ENCODE peak calls at places on chromosomes 3 and 15, in five cellular contexts. One of them, this sample, is unnamed.

GRCh38 chr3:125381743-125382142 is 6.6 kb upstream of the ZNF148 start:
- DNase-seq in CD4-positive, CD25-positive, alpha-beta regulatory T cell: peak
- DNase-seq in GM06990: peak
- DNase-seq in epithelial cell of esophagus: peak
- DNase-seq in gastrocnemius medialis: no peak
- DNase-seq in this sample: peak

GRCh38 chr3:165196577-165197561 is 685 bp upstream of the SLITRK3 start:
- DNase-seq in epithelial cell of esophagus: no peak
- DNase-seq in GM06990: no peak
- DNase-seq in CD4-positive, CD25-positive, alpha-beta regulatory T cell: no peak
- DNase-seq in gastrocnemius medialis: no peak
- DNase-seq in this sample: no peak

GRCh38 chr15:100909582-100909981 is 9.6 kb upstream of the LRRK1 start:
- DNase-seq in gastrocnemius medialis: no peak
- DNase-seq in GM06990: no peak
- DNase-seq in CD4-positive, CD25-positive, alpha-beta regulatory T cell: no peak
- DNase-seq in epithelial cell of esophagus: no peak
- DNase-seq in this sample: no peak

GRCh38 chr3:114508208-114508607 is 214.4 kb downstream of the TIGIT start:
- DNase-seq in CD4-positive, CD25-positive, alpha-beta regulatory T cell: no peak
- DNase-seq in GM06990: no peak
- DNase-seq in gastrocnemius medialis: no peak
- DNase-seq in epithelial cell of esophagus: no peak
- DNase-seq in this sample: no peak

GRCh38 chr15:39434126-39434525 is 146.8 kb upstream of the THBS1 start:
- DNase-seq in gastrocnemius medialis: no peak
- DNase-seq in CD4-positive, CD25-positive, alpha-beta regulatory T cell: no peak
- DNase-seq in GM06990: no peak
- DNase-seq in epithelial cell of esophagus: no peak
- DNase-seq in this sample: no peak

GRCh38 chr15:41487802-41488201 is 5.9 kb upstream of the ITPKA start:
- DNase-seq in epithelial cell of esophagus: no peak
- DNase-seq in CD4-positive, CD25-positive, alpha-beta regulatory T cell: no peak
- DNase-seq in gastrocnemius medialis: no peak
- DNase-seq in GM06990: no peak
- DNase-seq in this sample: no peak

GRCh38 chr15:23415321-23415865 is 31.6 kb downstream of the GOLGA6L2 start:
- DNase-seq in GM06990: no peak
- DNase-seq in epithelial cell of esophagus: no peak
- DNase-seq in CD4-positive, CD25-positive, alpha-beta regulatory T cell: no peak
- DNase-seq in gastrocnemius medialis: no peak
- DNase-seq in this sample: no peak

GRCh38 chr3:127008236-127008635 is 25.3 kb downstream of the PLXNA1 start:
- DNase-seq in gastrocnemius medialis: no peak
- DNase-seq in epithelial cell of esophagus: no peak
- DNase-seq in CD4-positive, CD25-positive, alpha-beta regulatory T cell: no peak
- DNase-seq in GM06990: no peak
- DNase-seq in this sample: no peak

GRCh38 chr3:185330238-185330637 is 32.7 kb upstream of the MAP3K13 start:
- DNase-seq in epithelial cell of esophagus: no peak
- DNase-seq in CD4-positive, CD25-positive, alpha-beta regulatory T cell: no peak
- DNase-seq in GM06990: no peak
- DNase-seq in gastrocnemius medialis: no peak
- DNase-seq in this sample: no peak

GRCh38 chr3:64365877-64366276 is 140.6 kb upstream of the PRICKLE2 start:
- DNase-seq in CD4-positive, CD25-positive, alpha-beta regulatory T cell: no peak
- DNase-seq in GM06990: no peak
- DNase-seq in epithelial cell of esophagus: no peak
- DNase-seq in gastrocnemius medialis: no peak
- DNase-seq in this sample: no peak

GRCh38 chr15:70723124-70723427 is 40.3 kb downstream of the UACA start:
- DNase-seq in epithelial cell of esophagus: no peak
- DNase-seq in CD4-positive, CD25-positive, alpha-beta regulatory T cell: no peak
- DNase-seq in GM06990: no peak
- DNase-seq in gastrocnemius medialis: no peak
- DNase-seq in this sample: no peak

GRCh38 chr15:40357723-40358491 is at the start of gene DISP2:
- DNase-seq in CD4-positive, CD25-positive, alpha-beta regulatory T cell: peak
- DNase-seq in gastrocnemius medialis: peak
- DNase-seq in GM06990: peak
- DNase-seq in epithelial cell of esophagus: peak
- DNase-seq in this sample: peak

GRCh38 chr15:81291916-81292424 is 32.0 kb downstream of the STARD5 start:
- DNase-seq in epithelial cell of esophagus: no peak
- DNase-seq in gastrocnemius medialis: no peak
- DNase-seq in GM06990: no peak
- DNase-seq in CD4-positive, CD25-positive, alpha-beta regulatory T cell: no peak
- DNase-seq in this sample: no peak

GRCh38 chr3:170961616-170962400 is 53.4 kb upstream of the EIF5A2 start:
- DNase-seq in gastrocnemius medialis: no peak
- DNase-seq in CD4-positive, CD25-positive, alpha-beta regulatory T cell: peak
- DNase-seq in epithelial cell of esophagus: peak
- DNase-seq in GM06990: no peak
- DNase-seq in this sample: peak

GRCh38 chr3:160695906-160696305 is 18.9 kb downstream of the ARL14 start:
- DNase-seq in GM06990: no peak
- DNase-seq in CD4-positive, CD25-positive, alpha-beta regulatory T cell: no peak
- DNase-seq in gastrocnemius medialis: no peak
- DNase-seq in epithelial cell of esophagus: no peak
- DNase-seq in this sample: no peak

GRCh38 chr3:187507905-187508304 is 139.7 kb downstream of the RTP4 start:
- DNase-seq in epithelial cell of esophagus: no peak
- DNase-seq in CD4-positive, CD25-positive, alpha-beta regulatory T cell: no peak
- DNase-seq in GM06990: no peak
- DNase-seq in gastrocnemius medialis: no peak
- DNase-seq in this sample: no peak

DNA sequence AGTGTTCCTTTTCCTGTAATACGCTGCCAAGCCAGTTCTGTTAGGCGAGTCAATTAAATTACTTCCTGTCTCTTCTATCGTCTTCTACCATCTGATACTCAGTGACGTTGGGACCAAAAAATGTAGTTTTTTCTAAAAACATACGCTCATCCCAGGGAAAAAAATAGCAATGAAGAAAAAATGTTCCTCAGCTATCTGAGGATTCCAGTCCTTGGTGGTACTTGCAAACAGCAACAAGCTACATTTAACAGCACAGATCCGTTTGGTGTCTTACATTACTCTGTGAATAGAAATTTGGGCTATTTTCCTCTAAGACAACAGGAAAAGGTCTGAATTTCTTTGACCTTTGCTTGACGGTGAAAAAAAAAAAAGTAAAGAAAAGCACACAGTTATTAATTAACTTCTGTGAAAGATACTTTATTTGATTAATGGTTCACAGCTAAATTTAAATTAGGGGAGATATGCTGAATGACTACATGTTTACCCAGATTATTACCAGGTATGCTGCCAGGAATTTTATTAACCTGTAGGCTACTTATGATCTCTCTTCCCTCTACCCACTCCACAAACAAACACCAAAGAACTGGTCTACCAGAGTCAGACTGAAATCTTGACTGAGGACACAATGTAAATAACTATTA is 254.4 kb upstream of the ZPLD1 start:
- DNase-seq in GM06990: no peak
- DNase-seq in CD4-positive, CD25-positive, alpha-beta regulatory T cell: peak
- DNase-seq in gastrocnemius medialis: no peak
- DNase-seq in epithelial cell of esophagus: peak
- DNase-seq in this sample: peak
- H3K4me3 ChIP-seq in GM06990: no peak
- H3K4me3 ChIP-seq in CD4-positive, CD25-positive, alpha-beta regulatory T cell: peak
- H3K4me3 ChIP-seq in gastrocnemius medialis: no peak
- H3K4me3 ChIP-seq in epithelial cell of esophagus: no peak
- H3K4me3 ChIP-seq in this sample: no peak

GRCh38 chr3:172752651-172753050 is 2.1 kb downstream of the ECT2 start:
- DNase-seq in epithelial cell of esophagus: no peak
- DNase-seq in GM06990: no peak
- DNase-seq in CD4-positive, CD25-positive, alpha-beta regulatory T cell: peak
- DNase-seq in gastrocnemius medialis: no peak
- DNase-seq in this sample: no peak
- H3K4me3 ChIP-seq in epithelial cell of esophagus: no peak
- H3K4me3 ChIP-seq in GM06990: no peak
- H3K4me3 ChIP-seq in CD4-positive, CD25-positive, alpha-beta regulatory T cell: peak
- H3K4me3 ChIP-seq in gastrocnemius medialis: no peak
- H3K4me3 ChIP-seq in this sample: no peak

GRCh38 chr3:9703240-9703639 is 393 bp upstream of the CPNE9 start:
- DNase-seq in gastrocnemius medialis: no peak
- DNase-seq in epithelial cell of esophagus: no peak
- DNase-seq in CD4-positive, CD25-positive, alpha-beta regulatory T cell: no peak
- DNase-seq in GM06990: no peak
- DNase-seq in this sample: no peak

GRCh38 chr3:9704343-9705322 is 1.0 kb downstream of the CPNE9 start:
- DNase-seq in GM06990: no peak
- DNase-seq in epithelial cell of esophagus: peak
- DNase-seq in CD4-positive, CD25-positive, alpha-beta regulatory T cell: no peak
- DNase-seq in gastrocnemius medialis: no peak
- DNase-seq in this sample: peak

GRCh38 chr3:9701006-9701405 is 2.6 kb upstream of the CPNE9 start:
- DNase-seq in epithelial cell of esophagus: peak
- DNase-seq in CD4-positive, CD25-positive, alpha-beta regulatory T cell: no peak
- DNase-seq in gastrocnemius medialis: no peak
- DNase-seq in GM06990: no peak
- DNase-seq in this sample: peak

GRCh38 chr3:9701711-9702110 is 1.9 kb upstream of the CPNE9 start:
- DNase-seq in epithelial cell of esophagus: no peak
- DNase-seq in gastrocnemius medialis: no peak
- DNase-seq in CD4-positive, CD25-positive, alpha-beta regulatory T cell: no peak
- DNase-seq in GM06990: no peak
- DNase-seq in this sample: no peak

GRCh38 chr3:9703736-9704342 is at the start of gene CPNE9:
- DNase-seq in gastrocnemius medialis: no peak
- DNase-seq in GM06990: no peak
- DNase-seq in CD4-positive, CD25-positive, alpha-beta regulatory T cell: no peak
- DNase-seq in epithelial cell of esophagus: no peak
- DNase-seq in this sample: no peak
- H3K4me3 ChIP-seq in gastrocnemius medialis: peak
- H3K4me3 ChIP-seq in GM06990: no peak
- H3K4me3 ChIP-seq in CD4-positive, CD25-positive, alpha-beta regulatory T cell: no peak
- H3K4me3 ChIP-seq in epithelial cell of esophagus: peak
- H3K4me3 ChIP-seq in this sample: peak

GRCh38 chr15:98422086-98422478 is 226.3 kb upstream of the IGF1R start:
- DNase-seq in GM06990: no peak
- DNase-seq in epithelial cell of esophagus: no peak
- DNase-seq in gastrocnemius medialis: no peak
- DNase-seq in CD4-positive, CD25-positive, alpha-beta regulatory T cell: no peak
- DNase-seq in this sample: no peak

GRCh38 chr15:98421419-98422085 is 226.8 kb upstream of the IGF1R start:
- DNase-seq in gastrocnemius medialis: peak
- DNase-seq in CD4-positive, CD25-positive, alpha-beta regulatory T cell: peak
- DNase-seq in GM06990: peak
- DNase-seq in epithelial cell of esophagus: peak
- DNase-seq in this sample: no peak

GRCh38 chr15:98417346-98417745 is 231.0 kb upstream of the IGF1R start:
- DNase-seq in CD4-positive, CD25-positive, alpha-beta regulatory T cell: no peak
- DNase-seq in GM06990: no peak
- DNase-seq in epithelial cell of esophagus: no peak
- DNase-seq in gastrocnemius medialis: no peak
- DNase-seq in this sample: no peak

GRCh38 chr15:98419173-98419814 is 229.0 kb upstream of the IGF1R start:
- DNase-seq in gastrocnemius medialis: no peak
- DNase-seq in GM06990: no peak
- DNase-seq in epithelial cell of esophagus: no peak
- DNase-seq in CD4-positive, CD25-positive, alpha-beta regulatory T cell: no peak
- DNase-seq in this sample: no peak

GRCh38 chr15:98420837-98421236 is 227.5 kb upstream of the IGF1R start:
- DNase-seq in gastrocnemius medialis: no peak
- DNase-seq in GM06990: no peak
- DNase-seq in epithelial cell of esophagus: no peak
- DNase-seq in CD4-positive, CD25-positive, alpha-beta regulatory T cell: no peak
- DNase-seq in this sample: no peak
- H3K4me3 ChIP-seq in gastrocnemius medialis: no peak
- H3K4me3 ChIP-seq in GM06990: no peak
- H3K4me3 ChIP-seq in epithelial cell of esophagus: no peak
- H3K4me3 ChIP-seq in CD4-positive, CD25-positive, alpha-beta regulatory T cell: no peak
- H3K4me3 ChIP-seq in this sample: no peak

DNA sequence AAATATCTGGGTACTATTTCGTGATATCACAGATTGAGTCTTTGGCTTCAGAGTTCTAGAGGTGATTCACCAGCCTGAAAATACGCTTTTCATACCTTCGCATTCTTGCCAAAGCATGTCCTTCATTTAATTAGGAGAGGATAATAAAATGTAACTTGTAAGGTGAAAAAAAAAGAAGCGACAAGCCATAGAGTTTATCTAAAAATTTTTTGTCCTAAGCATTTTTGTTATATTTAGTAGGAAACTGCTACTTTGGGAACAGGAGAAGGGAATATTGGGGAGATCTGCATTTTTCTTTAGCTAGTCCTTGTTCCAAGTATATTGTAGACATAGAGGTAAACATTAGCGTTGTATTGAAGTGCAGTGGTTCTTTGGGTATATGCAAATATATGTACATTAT is 120.1 kb downstream of the TCF12 start:
- DNase-seq in GM06990: no peak
- DNase-seq in CD4-positive, CD25-positive, alpha-beta regulatory T cell: no peak
- DNase-seq in gastrocnemius medialis: no peak
- DNase-seq in epithelial cell of esophagus: no peak
- DNase-seq in this sample: no peak
- H3K4me3 ChIP-seq in GM06990: no peak
- H3K4me3 ChIP-seq in CD4-positive, CD25-positive, alpha-beta regulatory T cell: no peak
- H3K4me3 ChIP-seq in gastrocnemius medialis: no peak
- H3K4me3 ChIP-seq in epithelial cell of esophagus: no peak
- H3K4me3 ChIP-seq in this sample: no peak

DNA sequence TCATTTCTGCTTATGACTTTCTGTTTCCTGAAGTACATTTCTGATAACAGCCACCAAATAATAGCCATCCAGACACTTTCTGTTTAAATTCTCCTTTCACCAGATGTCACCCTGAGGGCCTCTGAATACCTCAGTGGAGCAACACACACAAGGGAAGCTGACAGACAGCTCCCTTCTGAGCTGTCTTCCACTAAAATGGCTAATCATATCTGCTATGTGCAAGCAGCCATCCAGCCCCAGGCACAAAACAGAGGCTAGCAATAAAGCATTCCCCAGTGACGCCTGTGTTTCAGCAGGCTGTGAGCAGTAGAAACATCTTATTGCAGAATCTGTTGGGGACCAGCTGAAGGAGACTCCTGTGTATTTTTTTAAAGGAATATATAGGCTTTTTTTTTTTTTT is 666.5 kb upstream of the UBE2E2 start:
- DNase-seq in CD4-positive, CD25-positive, alpha-beta regulatory T cell: no peak
- DNase-seq in gastrocnemius medialis: no peak
- DNase-seq in epithelial cell of esophagus: peak
- DNase-seq in GM06990: no peak
- DNase-seq in this sample: no peak
- H3K4me3 ChIP-seq in CD4-positive, CD25-positive, alpha-beta regulatory T cell: no peak
- H3K4me3 ChIP-seq in gastrocnemius medialis: no peak
- H3K4me3 ChIP-seq in epithelial cell of esophagus: no peak
- H3K4me3 ChIP-seq in GM06990: no peak
- H3K4me3 ChIP-seq in this sample: no peak

GRCh38 chr3:188583476-188584161 is 429.7 kb downstream of the LPP start:
- DNase-seq in gastrocnemius medialis: no peak
- DNase-seq in epithelial cell of esophagus: no peak
- DNase-seq in CD4-positive, CD25-positive, alpha-beta regulatory T cell: peak
- DNase-seq in GM06990: no peak
- DNase-seq in this sample: peak

GRCh38 chr3:188581365-188581764 is 427.4 kb downstream of the LPP start:
- DNase-seq in CD4-positive, CD25-positive, alpha-beta regulatory T cell: no peak
- DNase-seq in gastrocnemius medialis: no peak
- DNase-seq in GM06990: no peak
- DNase-seq in epithelial cell of esophagus: no peak
- DNase-seq in this sample: no peak

GRCh38 chr3:188584958-188585689 is 431.2 kb downstream of the LPP start:
- DNase-seq in GM06990: no peak
- DNase-seq in epithelial cell of esophagus: peak
- DNase-seq in gastrocnemius medialis: no peak
- DNase-seq in CD4-positive, CD25-positive, alpha-beta regulatory T cell: peak
- DNase-seq in this sample: peak

GRCh38 chr3:188581791-188582190 is 427.8 kb downstream of the LPP start:
- DNase-seq in GM06990: no peak
- DNase-seq in epithelial cell of esophagus: no peak
- DNase-seq in CD4-positive, CD25-positive, alpha-beta regulatory T cell: no peak
- DNase-seq in gastrocnemius medialis: no peak
- DNase-seq in this sample: no peak

GRCh38 chr3:188584162-188584529 is 430.2 kb downstream of the LPP start:
- DNase-seq in gastrocnemius medialis: peak
- DNase-seq in epithelial cell of esophagus: peak
- DNase-seq in CD4-positive, CD25-positive, alpha-beta regulatory T cell: peak
- DNase-seq in GM06990: no peak
- DNase-seq in this sample: peak
- H3K4me3 ChIP-seq in gastrocnemius medialis: peak
- H3K4me3 ChIP-seq in epithelial cell of esophagus: peak
- H3K4me3 ChIP-seq in CD4-positive, CD25-positive, alpha-beta regulatory T cell: no peak
- H3K4me3 ChIP-seq in GM06990: no peak
- H3K4me3 ChIP-seq in this sample: peak

This sample was measured in bronchial epithelial cell.